ENCODE peak calls at places on chromosomes 6 and 20, in four cellular contexts. B, X, U and A are unnamed samples.

GRCh38 chr20:10277616-10278015 is 59.0 kb downstream of the SNAP25 start:
- DNase-seq in U (no peak), X (no peak), B (no peak), A (no peak)

GRCh38 chr6:56278186-56278585 is 30.8 kb upstream of the COL21A1 start:
- DNase-seq in U (no peak), B (no peak), X (no peak), A (no peak)

GRCh38 chr6:117317261-117317660 is 51.9 kb downstream of the VGLL2 start:
- DNase-seq in B (no peak), X (no peak), U (no peak), A (no peak)

GRCh38 chr20:22577515-22578220 is 6.7 kb downstream of the FOXA2 start:
- DNase-seq in X (no peak), B (no peak), U (no peak), A (no peak)

GRCh38 chr20:42192321-42192720 is 574.1 kb upstream of the CHD6 start:
- DNase-seq in B (no peak), U (no peak), X (no peak), A (no peak)

GRCh38 chr6:70110128-70111022 is 192.5 kb downstream of the COL9A1 start:
- DNase-seq in U (no peak), B (no peak), X (no peak), A (no peak)

GRCh38 chr6:118218156-118218555 is 311.1 kb downstream of the SLC35F1 start:
- DNase-seq in X (no peak), B (no peak), U (no peak), A (no peak)

GRCh38 chr20:31633339-31633914 is 4.3 kb upstream of the COX4I2 start:
- DNase-seq in U (no peak), B (no peak), X (peak; percentile 81), A (no peak)

GRCh38 chr6:41578714-41579610 is 32.8 kb downstream of the FOXP4 start:
- DNase-seq in X (peak; percentile 73), B (no peak), U (no peak), A (no peak)

GRCh38 chr6:165869526-165869925 is 206.5 kb upstream of the PDE10A start:
- DNase-seq in X (no peak), B (no peak), U (no peak), A (no peak)

GRCh38 chr6:33289784-33290315 is 449 bp downstream of the PFDN6 start:
- DNase-seq in X (peak; percentile 50), U (no peak), B (peak; percentile 23), A (no peak)

GRCh38 chr6:37131104-37131959 is 38.6 kb upstream of the PIM1 start:
- DNase-seq in U (no peak), X (no peak), B (no peak), A (no peak)

GRCh38 chr6:25485820-25486559 is 166.0 kb upstream of the SCGN start:
- DNase-seq in B (no peak), U (no peak), X (no peak), A (no peak)

GRCh38 chr20:25195962-25196700 is 619 bp downstream of the ENTPD6 start:
- DNase-seq in U (no peak), B (peak; percentile 15), X (no peak), A (no peak)

GRCh38 chr6:122129313-122130025 is 270.0 kb upstream of the HSF2 start:
- DNase-seq in B (no peak), X (no peak), U (no peak), A (no peak)

GRCh38 chr20:31675828-31676533 is 38.3 kb downstream of the COX4I2 start:
- DNase-seq in X (peak; percentile 82), B (peak; percentile 77), U (no peak), A (no peak)

GRCh38 chr6:155310596-155310995 is 3.7 kb downstream of the TFB1M start:
- DNase-seq in X (no peak), B (no peak), U (no peak), A (no peak)

GRCh38 chr6:163741743-163742363 is 327.3 kb downstream of the QKI start:
- DNase-seq in B (no peak), X (peak; percentile 55), U (no peak), A (no peak)
- TF ChIP-seq SPI1 in B (no peak), X (no peak), U (no peak), A (no peak)

GRCh38 chr6:153309666-153310065 is 178.6 kb upstream of the RGS17 start:
- DNase-seq in U (no peak), B (no peak), X (no peak), A (no peak)
- TF ChIP-seq SPI1 in U (no peak), B (no peak), X (no peak), A (no peak)

DNA sequence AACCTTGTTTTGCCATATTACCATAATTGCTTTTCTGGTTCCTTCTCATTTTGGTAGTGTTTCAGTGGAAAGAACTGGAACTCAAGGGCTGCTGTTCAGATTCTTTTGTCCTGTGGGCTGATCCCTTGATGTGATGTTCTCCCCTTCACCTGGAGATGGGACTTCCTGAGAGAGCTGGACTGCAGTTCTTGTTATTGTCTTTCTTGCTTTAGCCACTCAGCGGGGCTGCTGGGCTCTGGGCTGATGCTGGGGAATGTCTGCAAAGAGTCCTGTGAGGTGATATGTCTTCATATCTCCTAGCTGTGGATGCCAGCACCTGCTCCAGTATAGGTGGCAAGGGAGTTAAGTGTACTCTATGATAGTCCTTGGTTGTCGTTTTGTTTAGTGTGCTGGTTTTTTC is 79.0 kb downstream of the BCKDHB start:
- DNase-seq in X (no peak), B (no peak), U (no peak), A (no peak)
- TF ChIP-seq SPI1 in X (no peak), B (no peak), U (no peak), A (no peak)

GRCh38 chr6:27176096-27176495 is 71.4 kb upstream of the PRSS16 start:
- DNase-seq in U (no peak), X (no peak), B (peak; percentile 3), A (no peak)
- TF ChIP-seq SPI1 in U (no peak), X (no peak), B (no peak), A (no peak)

DNA sequence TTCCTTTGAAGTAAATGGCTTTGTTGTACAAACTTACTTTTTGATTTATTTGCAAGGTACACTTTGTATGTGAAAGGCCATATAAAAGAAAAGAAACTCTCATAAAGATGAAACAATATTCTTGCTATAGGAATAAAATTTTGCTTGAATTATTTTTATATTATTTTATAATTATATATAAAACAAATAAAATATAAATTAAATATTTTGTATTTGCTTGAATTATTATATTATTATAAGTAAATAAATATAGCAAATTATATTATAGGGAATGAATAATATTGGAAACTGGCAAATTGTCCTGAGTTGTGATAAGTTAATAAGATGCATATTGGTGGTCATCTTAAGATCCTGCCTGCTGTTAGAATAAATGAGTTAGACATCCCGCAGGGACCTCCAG is 486.6 kb upstream of the MARCKS start:
- DNase-seq in B (no peak), X (no peak), U (no peak), A (no peak)
- TF ChIP-seq SPI1 in B (no peak), X (no peak), U (no peak), A (no peak)

GRCh38 chr6:123171341-123171740 is 175.3 kb downstream of the CLVS2 start:
- DNase-seq in X (no peak), B (no peak), U (no peak), A (no peak)
- TF ChIP-seq SPI1 in X (no peak), B (no peak), U (no peak), A (no peak)

GRCh38 chr6:151070666-151071065 is 169.1 kb upstream of the AKAP12 start:
- DNase-seq in U (no peak), X (no peak), B (no peak), A (no peak)

GRCh38 chr6:151071295-151071694 is 168.5 kb upstream of the AKAP12 start:
- DNase-seq in B (no peak), X (no peak), U (no peak), A (no peak)

GRCh38 chr6:151069641-151070040 is 170.1 kb upstream of the AKAP12 start:
- DNase-seq in X (no peak), B (no peak), U (no peak), A (no peak)

GRCh38 chr6:151067684-151068596 is 171.8 kb upstream of the AKAP12 start:
- DNase-seq in U (no peak), X (no peak), B (no peak), A (no peak)

GRCh38 chr6:151068761-151069312 is 170.9 kb upstream of the AKAP12 start:
- DNase-seq in U (no peak), B (no peak), X (no peak), A (no peak)
- TF ChIP-seq SPI1 in U (no peak), B (no peak), X (no peak), A (no peak)

GRCh38 chr20:17029698-17030097 is 197.1 kb upstream of the PCSK2 start:
- DNase-seq in B (no peak), X (no peak), U (no peak), A (no peak)
- TF ChIP-seq SPI1 in B (no peak), X (no peak), U (no peak), A (no peak)